ENCODE peak calls at places on chromosome 5, in seven cellular contexts. Y is H9, M is SK-N-SH, X is fibroblast of lung, K is A549, Q is PC-3, U is mammary epithelial cell. W is an unnamed sample.

GRCh38 chr5:172910828-172911627 is 48.2 kb upstream of the RPL26L1 start:
- DNase-seq in M (peak; percentile 75), Y (peak; percentile 48), X (peak; percentile 92), Q (peak; percentile 51), U (peak; percentile 36), K (peak; percentile 67), W (peak; percentile 84)

GRCh38 chr5:62371409-62371808 is 32.3 kb downstream of the DIMT1 start:
- DNase-seq in U (peak; percentile 8), M (no peak), Y (no peak), Q (peak; percentile 31), K (no peak), X (no peak), W (no peak)

GRCh38 chr5:24188196-24188595 is 456.6 kb downstream of the CDH10 start:
- DNase-seq in M (no peak), U (no peak), Y (no peak), X (no peak), Q (no peak), K (no peak), W (no peak)

GRCh38 chr5:171630670-171631065 is 154.9 kb upstream of the SMIM23 start:
- DNase-seq in X (no peak), M (no peak), K (no peak), Q (no peak), Y (no peak), U (no peak), W (no peak)

GRCh38 chr5:79590395-79590999 is 21.7 kb upstream of the TENT2 start:
- DNase-seq in K (no peak), X (no peak), Q (no peak), Y (no peak), M (no peak), U (no peak), W (no peak)

GRCh38 chr5:135703026-135703550 is 124.3 kb upstream of the CXCL14 start:
- DNase-seq in Q (no peak), U (peak; percentile 33), M (no peak), Y (no peak), X (no peak), K (no peak), W (no peak)

GRCh38 chr5:109876941-109877669 is 187.4 kb downstream of the MAN2A1 start:
- DNase-seq in Q (peak; percentile 94), M (no peak), K (no peak), Y (no peak), X (peak; percentile 26), U (peak; percentile 73), W (no peak)

GRCh38 chr5:10635257-10635860 is 71.5 kb downstream of the ANKRD33B start:
- DNase-seq in Y (no peak), U (peak; percentile 14), X (peak; percentile 43), M (no peak), K (no peak), Q (peak; percentile 92), W (no peak)

GRCh38 chr5:125870271-125870670 is 552.9 kb upstream of the GRAMD2B start:
- DNase-seq in M (peak; percentile 55), U (no peak), Y (no peak), Q (no peak), X (peak; percentile 57), K (no peak), W (no peak)

GRCh38 chr5:126931968-126932622 is 98.3 kb downstream of the MARCHF3 start:
- DNase-seq in U (no peak), Q (no peak), K (no peak), Y (no peak), X (no peak), M (no peak), W (no peak)

GRCh38 chr5:76637490-76637889 is 14.3 kb upstream of the F2RL2 start:
- DNase-seq in X (no peak), U (no peak), K (no peak), M (no peak), Q (no peak), Y (no peak), W (no peak)

GRCh38 chr5:132446621-132447020 is 44.0 kb downstream of the IRF1 start:
- DNase-seq in M (no peak), U (no peak), X (peak; percentile 88), Q (no peak), Y (no peak), K (no peak), W (no peak)

GRCh38 chr5:177301503-177302165 is 1.9 kb downstream of the RAB24 start:
- DNase-seq in X (no peak), Y (no peak), U (peak; percentile 96), M (no peak), K (no peak), Q (peak; percentile 99), W (no peak)

GRCh38 chr5:177302354-177303110 is 987 bp downstream of the RAB24 start:
- DNase-seq in K (no peak), Y (peak; percentile 53), M (peak; percentile 52), U (no peak), X (peak; percentile 5), Q (peak; percentile 48), W (no peak)

GRCh38 chr5:177304392-177305119 is 957 bp downstream of the PRELID1 start:
- DNase-seq in X (no peak), K (no peak), M (peak; percentile 48), U (peak; percentile 50), Y (no peak), Q (peak; percentile 57), W (no peak)

GRCh38 chr5:177303925-177304391 is 359 bp downstream of the PRELID1 start:
- DNase-seq in X (peak; percentile 9), Y (no peak), U (no peak), M (peak; percentile 48), K (no peak), Q (no peak), W (no peak)

DNA sequence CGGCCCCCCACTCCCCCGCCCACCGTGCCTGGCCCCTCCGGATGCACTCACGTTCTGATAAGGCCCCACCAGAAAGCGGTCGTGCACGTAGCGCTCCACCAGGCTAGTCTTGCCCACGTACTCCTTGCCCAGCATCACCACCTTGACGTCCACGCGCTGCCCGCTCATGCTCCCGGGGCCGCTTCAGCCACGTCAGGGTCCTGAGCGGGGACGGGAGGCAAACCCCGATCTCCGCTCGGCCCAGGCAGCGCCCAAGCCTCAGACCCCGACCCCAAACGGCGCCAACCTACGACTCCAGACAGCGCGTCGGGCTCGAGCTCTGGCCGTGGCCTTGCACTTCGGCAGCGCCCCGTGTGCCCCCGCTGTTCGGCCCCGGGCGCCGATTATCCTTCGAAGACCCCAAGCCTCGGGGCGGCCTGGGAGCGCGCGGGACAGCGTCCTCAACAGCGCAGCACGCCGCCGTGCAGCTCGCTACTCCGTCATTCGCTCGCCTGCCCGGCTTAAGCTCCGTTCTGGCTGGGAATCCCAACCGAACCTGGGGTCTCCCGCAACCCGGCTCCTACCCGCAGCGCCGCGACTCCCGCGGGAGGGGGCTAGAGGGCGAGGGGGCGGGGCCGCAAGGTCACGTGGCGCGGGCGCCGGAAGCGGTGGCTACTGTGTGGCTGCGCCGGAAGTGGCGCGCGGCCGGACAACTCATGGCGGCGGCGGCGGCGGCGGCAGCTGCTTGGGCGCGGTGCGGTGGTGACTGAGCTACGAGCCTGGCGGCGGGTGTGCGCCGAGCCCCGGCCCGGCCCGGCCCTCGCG is at the start of the genes PRELID1 and RAB24:
- DNase-seq in M (peak; percentile 98), Y (peak; percentile 87), X (peak; percentile 79), Q (peak; percentile 89), K (peak; percentile 77), U (peak; percentile 78), W (peak; percentile 95)
- H3K4me1 ChIP-seq in M (peaks cover 28% of the 10 kb centered on the region), Y (no peaks in the 10 kb centered on the region), X (peaks cover 15% of the 10 kb centered on the region), Q (peaks cover 53% of the 10 kb centered on the region), K (peaks cover 42% of the 10 kb centered on the region), U (peaks cover 49% of the 10 kb centered on the region), W (peaks cover 67% of the 10 kb centered on the region)

GRCh38 chr5:175728885-175729828 is 71.3 kb downstream of the HRH2 start:
- DNase-seq in Y (peak; percentile 71), Q (no peak), M (peak; percentile 73), K (no peak), X (no peak), U (no peak), W (no peak)
- TF ChIP-seq CTCF in Y (peak; percentile 50), Q (no peak), M (no peak), K (no peak), X (no peak), U (no peak), W (no peak)

GRCh38 chr5:112878760-112879159 is 17.7 kb downstream of the SRP19 start:
- DNase-seq in U (peak; percentile 77), X (no peak), M (no peak), K (no peak), Q (peak; percentile 48), Y (no peak), W (no peak)

GRCh38 chr5:112880219-112880964 is 19.3 kb downstream of the SRP19 start:
- DNase-seq in U (no peak), X (no peak), K (no peak), Q (no peak), M (no peak), Y (no peak), W (no peak)

GRCh38 chr5:112886975-112887374 is 25.9 kb downstream of the SRP19 start:
- DNase-seq in M (no peak), Q (no peak), Y (no peak), K (no peak), U (no peak), X (no peak), W (no peak)

GRCh38 chr5:112885001-112885400 is 23.9 kb downstream of the SRP19 start:
- DNase-seq in Y (no peak), M (no peak), Q (no peak), K (no peak), U (no peak), X (no peak), W (no peak)

DNA sequence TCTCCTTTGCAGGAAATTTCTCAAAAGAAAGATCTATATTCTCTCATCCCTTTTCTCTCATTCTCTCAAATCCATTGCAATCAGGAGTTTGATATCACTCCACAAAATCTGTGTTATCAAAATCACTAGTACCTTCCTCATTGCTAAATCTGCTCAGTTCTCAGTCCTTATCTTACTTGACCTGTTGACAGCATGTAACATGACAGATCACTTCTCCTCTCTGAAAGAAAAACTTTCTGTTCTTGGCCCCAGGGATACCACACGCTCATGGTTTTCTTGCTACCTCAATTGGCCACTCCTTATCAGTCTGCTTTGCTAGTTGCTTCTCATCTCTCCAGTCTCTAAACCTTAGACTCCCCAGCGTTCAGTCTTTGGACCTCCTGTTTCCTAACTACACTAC is 22.1 kb downstream of the SRP19 start:
- DNase-seq in X (no peak), K (no peak), U (no peak), M (no peak), Y (no peak), Q (no peak), W (no peak)
- H3K27ac ChIP-seq in X (no peak overlapping the region), K (no peak overlapping the region), U (no peak overlapping the region), M (no peak overlapping the region), Y (no peak overlapping the region), Q (no peak overlapping the region), W (no peak overlapping the region)

DNA sequence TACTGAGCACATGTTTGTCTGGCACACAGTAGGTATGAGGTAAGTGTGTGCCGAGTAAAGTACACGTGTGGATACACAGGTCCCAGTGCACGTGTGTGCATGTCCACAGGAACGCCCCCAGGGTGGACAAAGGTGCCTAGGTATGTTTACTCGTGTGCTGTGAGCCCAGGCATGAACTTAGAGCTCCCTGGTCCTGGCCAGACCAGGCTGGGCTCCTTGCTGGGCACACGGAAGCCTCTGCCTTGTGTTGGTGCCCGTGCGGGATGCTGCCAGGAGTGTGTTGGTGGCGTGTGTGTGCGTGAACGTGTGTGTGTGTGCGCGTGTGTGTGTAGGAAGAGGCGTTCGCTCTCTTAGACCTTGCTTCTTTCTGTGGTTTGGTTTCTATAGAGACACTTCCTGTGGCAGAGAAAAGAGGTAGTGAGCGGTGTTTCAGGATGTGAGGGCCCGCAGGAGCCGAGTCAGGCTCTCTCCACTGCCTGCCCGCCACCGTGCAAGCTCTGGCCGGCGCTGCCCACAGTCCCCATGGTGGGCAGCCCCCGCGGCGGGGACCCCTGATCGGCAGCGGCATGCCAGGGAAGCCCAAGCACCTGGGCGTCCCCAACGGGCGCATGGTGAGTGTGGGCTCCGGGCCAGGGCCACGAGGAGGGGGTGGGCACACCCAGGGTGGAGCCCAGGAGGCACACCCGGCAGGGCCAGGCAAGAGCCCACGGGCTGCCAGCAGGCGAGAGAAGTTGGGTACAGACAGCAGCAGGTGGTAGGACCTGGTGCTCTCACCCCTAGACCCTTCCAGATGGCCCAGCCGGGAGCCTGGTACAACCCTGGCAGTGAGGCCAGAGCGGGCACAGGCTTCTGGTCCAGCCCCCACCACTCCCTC is at the start of gene RGS14:
- DNase-seq in K (no peak), Q (peak; percentile 70), X (no peak), M (no peak), Y (no peak), U (peak; percentile 72), W (no peak)
- H3K4me1 ChIP-seq in K (peaks cover 12% of the 10 kb centered on the region), Q (peaks cover 16% of the 10 kb centered on the region), X (no peaks in the 10 kb centered on the region), M (peaks cover 7% of the 10 kb centered on the region), Y (peaks cover 4% of the 10 kb centered on the region), U (peaks cover 20% of the 10 kb centered on the region), W (peaks cover 20% of the 10 kb centered on the region)